ENCODE peak calls at places on chromosomes 12 and 14, in seven cellular contexts. One of them, this sample, is unnamed.

GRCh38 chr14:100586520-100587247 is 533 bp downstream of the BEGAIN start:
- DNase-seq in pancreas: no peak
- DNase-seq in AG04450: no peak
- DNase-seq in AG09309: no peak
- DNase-seq in NCI-H748 treated with DMSO at 0.1 percent for 48 hours: peak
- DNase-seq in stimulated activated CD4-positive, alpha-beta T cell treated with anti-CD3 and anti-CD28 coated beads, Interleukin-4, amount 100 ng/mL, for 4 hours: peak
- DNase-seq in NCI-H2081: peak
- DNase-seq in this sample: no peak

GRCh38 chr14:34843011-34843554 is 32.1 kb downstream of the BAZ1A start:
- DNase-seq in stimulated activated CD4-positive, alpha-beta T cell treated with anti-CD3 and anti-CD28 coated beads, Interleukin-4, amount 100 ng/mL, for 4 hours: no peak
- DNase-seq in AG09309: peak
- DNase-seq in pancreas: no peak
- DNase-seq in NCI-H748 treated with DMSO at 0.1 percent for 48 hours: no peak
- DNase-seq in AG04450: peak
- DNase-seq in NCI-H2081: no peak
- DNase-seq in this sample: peak

GRCh38 chr14:55514819-55515470 is 65.1 kb upstream of the KTN1 start:
- DNase-seq in AG09309: peak
- DNase-seq in pancreas: no peak
- DNase-seq in AG04450: peak
- DNase-seq in stimulated activated CD4-positive, alpha-beta T cell treated with anti-CD3 and anti-CD28 coated beads, Interleukin-4, amount 100 ng/mL, for 4 hours: no peak
- DNase-seq in NCI-H2081: no peak
- DNase-seq in NCI-H748 treated with DMSO at 0.1 percent for 48 hours: no peak
- DNase-seq in this sample: peak

GRCh38 chr12:57089259-57090245 is 638 bp downstream of the NAB2 start:
- DNase-seq in NCI-H748 treated with DMSO at 0.1 percent for 48 hours: no peak
- DNase-seq in AG04450: no peak
- DNase-seq in stimulated activated CD4-positive, alpha-beta T cell treated with anti-CD3 and anti-CD28 coated beads, Interleukin-4, amount 100 ng/mL, for 4 hours: peak
- DNase-seq in AG09309: no peak
- DNase-seq in pancreas: peak
- DNase-seq in NCI-H2081: no peak
- DNase-seq in this sample: no peak

GRCh38 chr12:15584366-15585041 is 204.7 kb downstream of the EPS8 start:
- DNase-seq in pancreas: no peak
- DNase-seq in NCI-H748 treated with DMSO at 0.1 percent for 48 hours: peak
- DNase-seq in NCI-H2081: peak
- DNase-seq in AG04450: no peak
- DNase-seq in stimulated activated CD4-positive, alpha-beta T cell treated with anti-CD3 and anti-CD28 coated beads, Interleukin-4, amount 100 ng/mL, for 4 hours: no peak
- DNase-seq in AG09309: peak
- DNase-seq in this sample: peak

GRCh38 chr14:70281938-70282337 is 77.5 kb downstream of the COX16 start:
- DNase-seq in NCI-H748 treated with DMSO at 0.1 percent for 48 hours: no peak
- DNase-seq in stimulated activated CD4-positive, alpha-beta T cell treated with anti-CD3 and anti-CD28 coated beads, Interleukin-4, amount 100 ng/mL, for 4 hours: no peak
- DNase-seq in pancreas: no peak
- DNase-seq in AG09309: no peak
- DNase-seq in NCI-H2081: peak
- DNase-seq in AG04450: no peak
- DNase-seq in this sample: no peak

GRCh38 chr14:83559721-83560120 is 1970.2 kb upstream of the FLRT2 start:
- DNase-seq in pancreas: no peak
- DNase-seq in NCI-H748 treated with DMSO at 0.1 percent for 48 hours: no peak
- DNase-seq in AG04450: peak
- DNase-seq in AG09309: no peak
- DNase-seq in NCI-H2081: no peak
- DNase-seq in stimulated activated CD4-positive, alpha-beta T cell treated with anti-CD3 and anti-CD28 coated beads, Interleukin-4, amount 100 ng/mL, for 4 hours: no peak
- DNase-seq in this sample: no peak

GRCh38 chr14:94038921-94039629 is 12.9 kb downstream of the OTUB2 start:
- DNase-seq in pancreas: no peak
- DNase-seq in stimulated activated CD4-positive, alpha-beta T cell treated with anti-CD3 and anti-CD28 coated beads, Interleukin-4, amount 100 ng/mL, for 4 hours: no peak
- DNase-seq in AG09309: no peak
- DNase-seq in NCI-H748 treated with DMSO at 0.1 percent for 48 hours: no peak
- DNase-seq in AG04450: no peak
- DNase-seq in NCI-H2081: no peak
- DNase-seq in this sample: no peak

GRCh38 chr14:75282166-75282547 is 3.5 kb downstream of the FOS start:
- DNase-seq in NCI-H2081: no peak
- DNase-seq in AG04450: no peak
- DNase-seq in pancreas: no peak
- DNase-seq in stimulated activated CD4-positive, alpha-beta T cell treated with anti-CD3 and anti-CD28 coated beads, Interleukin-4, amount 100 ng/mL, for 4 hours: no peak
- DNase-seq in AG09309: no peak
- DNase-seq in NCI-H748 treated with DMSO at 0.1 percent for 48 hours: no peak
- DNase-seq in this sample: no peak

GRCh38 chr14:77035267-77035666 is 6.8 kb upstream of the IRF2BPL start:
- DNase-seq in AG09309: no peak
- DNase-seq in NCI-H2081: no peak
- DNase-seq in stimulated activated CD4-positive, alpha-beta T cell treated with anti-CD3 and anti-CD28 coated beads, Interleukin-4, amount 100 ng/mL, for 4 hours: no peak
- DNase-seq in pancreas: no peak
- DNase-seq in NCI-H748 treated with DMSO at 0.1 percent for 48 hours: no peak
- DNase-seq in AG04450: no peak
- DNase-seq in this sample: no peak

GRCh38 chr12:117063162-117063911 is 35.9 kb downstream of the TESC start:
- DNase-seq in AG09309: no peak
- DNase-seq in pancreas: no peak
- DNase-seq in NCI-H2081: no peak
- DNase-seq in NCI-H748 treated with DMSO at 0.1 percent for 48 hours: no peak
- DNase-seq in stimulated activated CD4-positive, alpha-beta T cell treated with anti-CD3 and anti-CD28 coated beads, Interleukin-4, amount 100 ng/mL, for 4 hours: no peak
- DNase-seq in AG04450: no peak
- DNase-seq in this sample: no peak

GRCh38 chr12:14629832-14630688 is 62.4 kb upstream of the PLBD1 start:
- DNase-seq in NCI-H2081: peak
- DNase-seq in pancreas: peak
- DNase-seq in AG09309: peak
- DNase-seq in AG04450: peak
- DNase-seq in NCI-H748 treated with DMSO at 0.1 percent for 48 hours: peak
- DNase-seq in stimulated activated CD4-positive, alpha-beta T cell treated with anti-CD3 and anti-CD28 coated beads, Interleukin-4, amount 100 ng/mL, for 4 hours: peak
- DNase-seq in this sample: no peak

GRCh38 chr12:1830981-1831930 is 10.9 kb downstream of the LRTM2 start:
- DNase-seq in AG04450: peak
- DNase-seq in stimulated activated CD4-positive, alpha-beta T cell treated with anti-CD3 and anti-CD28 coated beads, Interleukin-4, amount 100 ng/mL, for 4 hours: no peak
- DNase-seq in NCI-H2081: no peak
- DNase-seq in NCI-H748 treated with DMSO at 0.1 percent for 48 hours: no peak
- DNase-seq in pancreas: peak
- DNase-seq in AG09309: peak
- DNase-seq in this sample: no peak

GRCh38 chr12:96408993-96409392 is 8.8 kb upstream of the CDK17 start:
- DNase-seq in NCI-H748 treated with DMSO at 0.1 percent for 48 hours: no peak
- DNase-seq in pancreas: no peak
- DNase-seq in NCI-H2081: no peak
- DNase-seq in AG04450: no peak
- DNase-seq in AG09309: no peak
- DNase-seq in stimulated activated CD4-positive, alpha-beta T cell treated with anti-CD3 and anti-CD28 coated beads, Interleukin-4, amount 100 ng/mL, for 4 hours: no peak
- DNase-seq in this sample: no peak

GRCh38 chr14:56118611-56119181 is 485 bp downstream of the PELI2 start:
- DNase-seq in AG04450: no peak
- DNase-seq in stimulated activated CD4-positive, alpha-beta T cell treated with anti-CD3 and anti-CD28 coated beads, Interleukin-4, amount 100 ng/mL, for 4 hours: peak
- DNase-seq in NCI-H2081: no peak
- DNase-seq in AG09309: no peak
- DNase-seq in NCI-H748 treated with DMSO at 0.1 percent for 48 hours: no peak
- DNase-seq in pancreas: no peak
- DNase-seq in this sample: no peak

GRCh38 chr14:102057480-102058114 is 29.2 kb downstream of the HSP90AA1 start:
- DNase-seq in stimulated activated CD4-positive, alpha-beta T cell treated with anti-CD3 and anti-CD28 coated beads, Interleukin-4, amount 100 ng/mL, for 4 hours: no peak
- DNase-seq in NCI-H2081: no peak
- DNase-seq in AG09309: no peak
- DNase-seq in NCI-H748 treated with DMSO at 0.1 percent for 48 hours: no peak
- DNase-seq in pancreas: no peak
- DNase-seq in AG04450: no peak
- DNase-seq in this sample: no peak

GRCh38 chr12:118641249-118641648 is 264.9 kb downstream of the SUDS3 start:
- DNase-seq in NCI-H748 treated with DMSO at 0.1 percent for 48 hours: no peak
- DNase-seq in AG04450: no peak
- DNase-seq in stimulated activated CD4-positive, alpha-beta T cell treated with anti-CD3 and anti-CD28 coated beads, Interleukin-4, amount 100 ng/mL, for 4 hours: no peak
- DNase-seq in pancreas: no peak
- DNase-seq in AG09309: no peak
- DNase-seq in NCI-H2081: no peak
- DNase-seq in this sample: no peak

GRCh38 chr14:76759589-76759988 is 1.7 kb upstream of the VASH1 start:
- DNase-seq in AG04450: no peak
- DNase-seq in AG09309: no peak
- DNase-seq in NCI-H748 treated with DMSO at 0.1 percent for 48 hours: no peak
- DNase-seq in stimulated activated CD4-positive, alpha-beta T cell treated with anti-CD3 and anti-CD28 coated beads, Interleukin-4, amount 100 ng/mL, for 4 hours: no peak
- DNase-seq in NCI-H2081: no peak
- DNase-seq in pancreas: no peak
- DNase-seq in this sample: no peak

This sample was measured in AG04449.